ENCODE peak calls at places on chromosome 7, in four cellular contexts. J is H1, C is GM12878, A is HCT116. Z is an unnamed sample.
A peak's percentile ranks its signal among the peaks of the same experiment; 100 is the strongest.

GRCh38 chr7:39272111-39272510 is 294.1 kb upstream of the YAE1 start:
- DNase-seq in A (no peak), C (no peak), J (no peak), Z (no peak)

GRCh38 chr7:123242467-123243097 is 42.8 kb upstream of the SLC13A1 start:
- DNase-seq in C (no peak), J (no peak), A (no peak), Z (no peak)

GRCh38 chr7:110317699-110318265 is 773.1 kb upstream of the LRRN3 start:
- DNase-seq in J (no peak), A (peak; percentile 1), C (no peak), Z (no peak)

GRCh38 chr7:135693558-135693957 is 31.2 kb downstream of the STMP1 start:
- DNase-seq in C (no peak), J (no peak), A (no peak), Z (no peak)

GRCh38 chr7:620052-620451 is 100.4 kb upstream of the PDGFA start:
- DNase-seq in A (no peak), C (no peak), J (no peak), Z (no peak)

GRCh38 chr7:5417106-5418071 is 6.2 kb downstream of the TNRC18 start:
- DNase-seq in J (no peak), C (no peak), A (no peak), Z (no peak)

GRCh38 chr7:139908792-139909191 is 79.7 kb downstream of the TBXAS1 start:
- DNase-seq in J (no peak), A (no peak), C (no peak), Z (peak; percentile 70)

GRCh38 chr7:158165711-158166110 is 421.9 kb downstream of the PTPRN2 start:
- DNase-seq in J (no peak), C (no peak), A (no peak), Z (no peak)

GRCh38 chr7:1225462-1226154 is 7.1 kb upstream of the UNCX start:
- DNase-seq in A (no peak), J (no peak), C (no peak), Z (peak; percentile 81)

GRCh38 chr7:33748793-33749192 is 156.5 kb upstream of the BMPER start:
- DNase-seq in A (no peak), J (no peak), C (no peak), Z (no peak)

GRCh38 chr7:141402277-141402996 is 148.8 kb upstream of the AGK start:
- DNase-seq in A (no peak), J (no peak), C (no peak), Z (no peak)

GRCh38 chr7:123673752-123674398 is 18.2 kb downstream of the LMOD2 start:
- DNase-seq in C (no peak), J (no peak), A (no peak), Z (peak; percentile 28)

GRCh38 chr7:91288208-91288824 is 24.1 kb downstream of the FZD1 start:
- DNase-seq in C (no peak), A (peak; percentile 27), J (no peak), Z (peak; percentile 59)

GRCh38 chr7:13278020-13278419 is 590.6 kb downstream of the ARL4A start:
- DNase-seq in J (no peak), C (no peak), A (no peak), Z (no peak)

GRCh38 chr7:74051629-74052410 is 23.8 kb downstream of the ELN start:
- DNase-seq in C (no peak), J (no peak), A (peak; percentile 34), Z (peak; percentile 82)

GRCh38 chr7:93148135-93148534 is at the start of gene SAMD9L:
- DNase-seq in C (no peak), A (no peak), J (no peak), Z (no peak)

GRCh38 chr7:128874140-128875031 is 11.7 kb downstream of the ATP6V1F start:
- DNase-seq in A (no peak), C (no peak), J (no peak), Z (peak; percentile 49)

GRCh38 chr7:154832557-154833138 is 170.3 kb downstream of the PAXIP1 start:
- DNase-seq in C (no peak), A (peak; percentile 27), J (no peak), Z (no peak)

GRCh38 chr7:102927303-102927933 is 14.6 kb downstream of the LRRC17 start:
- DNase-seq in J (no peak), A (no peak), C (no peak), Z (no peak)

GRCh38 chr7:12954374-12954773 is 266.9 kb downstream of the ARL4A start:
- DNase-seq in J (no peak), A (no peak), C (no peak), Z (no peak)

GRCh38 chr7:50962962-50963374 is 180.3 kb upstream of the GRB10 start:
- DNase-seq in J (no peak), A (peak; percentile 86), C (no peak), Z (peak; percentile 57)
- TF ChIP-seq EGR1 in J (no peak), A (no peak), C (no peak), Z (peak; percentile 62)

DNA sequence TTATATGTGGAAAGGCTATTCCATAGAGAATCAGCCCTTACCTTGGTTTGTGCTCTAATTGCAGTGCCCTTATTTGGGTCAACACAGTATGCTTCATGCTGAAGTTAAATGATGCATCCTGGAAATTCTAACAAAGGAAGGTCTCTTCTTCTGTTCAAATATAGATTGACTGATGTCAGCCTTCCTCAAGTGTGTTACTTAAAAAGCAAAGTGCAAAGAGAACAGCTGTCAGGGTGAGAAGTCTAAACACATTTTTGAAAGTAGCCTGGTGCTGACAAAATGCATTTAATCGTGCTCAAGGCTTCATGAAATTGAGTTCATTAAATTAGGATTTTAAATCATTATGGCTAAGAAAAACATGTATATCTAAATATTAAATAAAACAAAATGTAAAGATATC is 19.5 kb downstream of the AGR2 start:
- DNase-seq in J (no peak), C (no peak), A (no peak), Z (no peak)
- TF ChIP-seq EGR1 in J (no peak), C (no peak), A (no peak), Z (no peak)

GRCh38 chr7:151138541-151138910 is 29.0 kb downstream of the GBX1 start:
- DNase-seq in J (no peak), C (no peak), A (no peak), Z (no peak)

GRCh38 chr7:151141281-151141854 is 26.1 kb downstream of the GBX1 start:
- DNase-seq in C (no peak), J (no peak), A (no peak), Z (no peak)

GRCh38 chr7:151139071-151139521 is 28.4 kb downstream of the GBX1 start:
- DNase-seq in J (no peak), C (no peak), A (no peak), Z (no peak)

GRCh38 chr7:151140826-151141225 is 26.7 kb downstream of the GBX1 start:
- DNase-seq in C (no peak), A (no peak), J (no peak), Z (no peak)

DNA sequence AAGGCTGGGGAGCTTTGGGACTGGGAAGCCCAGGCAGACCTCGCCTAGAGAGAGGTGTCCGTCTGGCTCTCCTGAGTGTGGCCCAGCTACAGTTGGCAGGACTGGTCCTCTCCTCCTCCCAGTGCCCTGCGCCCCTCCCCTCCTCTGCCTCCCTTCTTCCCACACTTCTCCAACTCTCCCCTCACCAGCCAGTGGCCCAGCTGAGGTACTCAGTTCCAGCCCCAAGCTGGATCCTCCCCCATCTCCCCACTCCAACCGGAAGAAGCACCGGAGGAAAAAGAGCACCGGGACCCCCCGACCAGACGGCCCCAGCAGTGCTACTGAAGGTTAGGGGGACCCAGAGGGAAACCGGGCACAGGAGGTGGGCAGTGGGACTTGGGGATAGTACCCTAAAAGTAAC is 27.7 kb downstream of the GBX1 start:
- DNase-seq in A (no peak), C (no peak), J (no peak), Z (no peak)
- TF ChIP-seq EGR1 in A (no peak), C (no peak), J (no peak), Z (no peak)

DNA sequence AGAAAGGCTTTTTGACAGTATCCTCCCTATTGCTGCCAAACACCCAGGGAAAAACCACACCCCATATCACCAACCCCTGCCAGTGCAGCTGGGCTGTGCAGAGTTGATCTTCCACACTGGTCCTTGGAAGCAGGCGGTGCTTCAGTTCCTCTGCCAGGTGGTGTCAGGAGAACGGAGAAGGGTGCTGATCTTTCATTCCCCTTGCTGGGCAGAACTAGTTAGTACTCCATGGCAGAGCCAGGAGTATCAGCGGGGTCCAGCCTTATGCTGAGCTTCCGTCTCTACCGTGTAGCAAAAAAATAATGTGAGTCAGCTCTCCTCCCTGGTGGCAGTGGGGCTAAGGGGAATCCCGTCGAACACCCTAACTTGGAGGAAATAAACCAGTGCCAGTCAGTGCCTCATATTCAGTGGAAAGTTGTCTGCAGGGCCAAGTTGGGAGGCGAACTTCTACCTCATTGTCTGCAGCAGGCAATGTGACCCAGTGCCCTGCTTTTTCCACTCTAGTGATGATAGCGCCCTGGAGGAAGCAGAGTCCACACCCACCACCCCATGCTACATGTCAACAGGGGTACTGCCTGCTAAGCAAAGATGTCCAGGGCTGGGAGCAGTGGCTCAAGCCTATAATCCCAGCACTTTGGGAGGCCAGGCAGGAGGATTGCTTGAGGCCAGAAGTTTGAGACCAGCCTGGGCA is 175.4 kb downstream of the AUTS2 start:
- DNase-seq in A (no peak), J (no peak), C (no peak), Z (no peak)
- TF ChIP-seq EGR1 in A (no peak), J (no peak), C (no peak), Z (no peak)

GRCh38 chr7:20439384-20439783 is 108.7 kb downstream of the ITGB8 start:
- DNase-seq in J (no peak), A (no peak), C (no peak), Z (no peak)

GRCh38 chr7:20439786-20440185 is 109.1 kb downstream of the ITGB8 start:
- DNase-seq in J (no peak), A (no peak), C (no peak), Z (no peak)

GRCh38 chr7:20441886-20442505 is 111.3 kb downstream of the ITGB8 start:
- DNase-seq in J (no peak), A (no peak), C (no peak), Z (no peak)

GRCh38 chr7:20441346-20441745 is 110.6 kb downstream of the ITGB8 start:
- DNase-seq in A (no peak), J (no peak), C (no peak), Z (no peak)

GRCh38 chr7:20440472-20441105 is 109.9 kb downstream of the ITGB8 start:
- DNase-seq in J (peak; percentile 64), C (no peak), A (peak; percentile 29), Z (peak; percentile 47)
- TF ChIP-seq EGR1 in J (no peak), C (no peak), A (no peak), Z (no peak)

GRCh38 chr7:94315011-94315410 is 79.7 kb upstream of the COL1A2 start:
- DNase-seq in C (no peak), A (no peak), J (no peak), Z (no peak)
- TF ChIP-seq EGR1 in C (no peak), A (no peak), J (no peak), Z (no peak)

GRCh38 chr7:114255404-114255841 is 159.2 kb upstream of the FOXP2 start:
- DNase-seq in J (no peak), C (no peak), A (no peak), Z (no peak)
- TF ChIP-seq EGR1 in J (no peak), C (no peak), A (no peak), Z (no peak)

GRCh38 chr7:107442678-107443077 is 27.2 kb upstream of the GPR22 start:
- DNase-seq in C (no peak), A (no peak), J (no peak), Z (no peak)

GRCh38 chr7:107441576-107442422 is 28.1 kb upstream of the GPR22 start:
- DNase-seq in C (no peak), J (no peak), A (no peak), Z (no peak)

GRCh38 chr7:107450970-107451369 is 18.9 kb upstream of the GPR22 start:
- DNase-seq in J (no peak), C (no peak), A (no peak), Z (no peak)

GRCh38 chr7:107446988-107447387 is 22.9 kb upstream of the GPR22 start:
- DNase-seq in J (no peak), C (no peak), A (no peak), Z (no peak)

GRCh38 chr7:107446531-107446930 is 23.3 kb upstream of the GPR22 start:
- DNase-seq in C (no peak), J (no peak), A (no peak), Z (no peak)
- TF ChIP-seq EGR1 in C (no peak), J (no peak), A (no peak), Z (no peak)